ENCODE peak calls at places on chromosomes 3 and 15, in four cellular contexts. C is A549, M is HCT116, E is nephron progenitor cell. I is an unnamed sample.

GRCh38 chr15:60620707-60621106 is 141.8 kb upstream of the ICE2 start:
- DNase-seq in C (no peak), M (no peak), E (peak), I (no peak)

GRCh38 chr3:156449712-156450574 is 105.0 kb downstream of the SSR3 start:
- DNase-seq in C (peak), M (peak), E (peak), I (no peak)

GRCh38 chr3:58161435-58162398 is 49.1 kb downstream of the DNASE1L3 start:
- DNase-seq in C (peak), M (peak), E (no peak), I (no peak)

GRCh38 chr3:172312711-172313110 is 135.5 kb downstream of the GHSR start:
- DNase-seq in C (no peak), M (no peak), E (no peak), I (no peak)

GRCh38 chr3:15728766-15729165 is 69.0 kb downstream of the ANKRD28 start:
- DNase-seq in C (no peak), M (no peak), E (no peak), I (no peak)

GRCh38 chr15:57015897-57016296 is 97.5 kb downstream of the TCF12 start:
- DNase-seq in C (peak), M (no peak), E (no peak), I (no peak)

GRCh38 chr3:81726735-81727134 is 34.7 kb downstream of the GBE1 start:
- DNase-seq in C (no peak), M (no peak), E (no peak), I (no peak)

GRCh38 chr3:149512073-149512782 is 37.7 kb downstream of the TM4SF4 start:
- DNase-seq in C (peak), M (peak), E (peak), I (peak)

GRCh38 chr15:70199601-70200000 is 101.9 kb upstream of the TLE3 start:
- DNase-seq in C (no peak), M (no peak), E (no peak), I (no peak)

GRCh38 chr15:69484837-69485236 is 32.2 kb downstream of the RPLP1 start:
- DNase-seq in C (no peak), M (no peak), E (no peak), I (no peak)

GRCh38 chr3:13233487-13234154 is 160.4 kb upstream of the IQSEC1 start:
- DNase-seq in C (no peak), M (no peak), E (no peak), I (no peak)

GRCh38 chr3:47433796-47434195 is 41.9 kb downstream of the SCAP start:
- DNase-seq in C (no peak), M (no peak), E (no peak), I (no peak)

GRCh38 chr15:47945869-47946666 is 174.7 kb upstream of the SLC24A5 start:
- DNase-seq in C (no peak), M (no peak), E (no peak), I (no peak)

GRCh38 chr15:33699691-33700447 is 268.4 kb upstream of the CHRM5 start:
- DNase-seq in C (no peak), M (no peak), E (no peak), I (no peak)

GRCh38 chr15:68834356-68834755 is 13.7 kb upstream of the ANP32A start:
- DNase-seq in C (no peak), M (no peak), E (no peak), I (no peak)

GRCh38 chr3:139601191-139601961 is 61.8 kb upstream of the RBP1 start:
- DNase-seq in C (no peak), M (no peak), E (no peak), I (no peak)

GRCh38 chr3:51955893-51956770 is 951 bp downstream of the GPR62 start:
- DNase-seq in C (no peak), M (no peak), E (peak), I (peak)

GRCh38 chr15:45535486-45536042 is 13.0 kb upstream of the SLC30A4 start:
- DNase-seq in C (no peak), M (no peak), E (no peak), I (no peak)

GRCh38 chr3:53222183-53222901 is 33.5 kb downstream of the TKT start:
- DNase-seq in C (no peak), M (no peak), E (no peak), I (no peak)

GRCh38 chr15:63291507-63291906 is 14.1 kb downstream of the APH1B start:
- DNase-seq in C (no peak), M (no peak), E (no peak), I (no peak)

GRCh38 chr3:39467394-39468107 is at the start of gene MOBP:
- DNase-seq in C (no peak), M (no peak), E (no peak), I (no peak)

GRCh38 chr3:39469258-39469657 is 1.8 kb downstream of the MOBP start:
- DNase-seq in C (no peak), M (no peak), E (no peak), I (no peak)

GRCh38 chr3:39466988-39467387 is 492 bp upstream of the MOBP start:
- DNase-seq in C (no peak), M (no peak), E (no peak), I (no peak)

GRCh38 chr3:39469945-39470344 is 2.5 kb downstream of the MOBP start:
- DNase-seq in C (no peak), M (no peak), E (no peak), I (no peak)

DNA sequence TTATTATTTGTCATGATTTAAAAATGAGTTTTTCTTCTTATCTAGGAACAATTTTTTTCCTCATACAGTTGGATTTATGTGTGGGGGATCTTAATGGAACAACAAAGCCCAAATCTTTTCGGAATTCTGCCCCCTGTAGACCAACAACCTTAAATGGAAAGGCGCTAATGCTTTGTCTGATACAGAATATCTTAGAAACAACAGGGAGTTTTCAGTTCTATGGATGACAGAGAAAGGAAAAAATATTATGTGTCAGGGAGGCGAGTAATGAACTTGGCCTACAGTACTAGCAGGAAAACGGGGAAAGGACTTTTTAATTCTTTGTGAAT is 592 bp downstream of the MOBP start:
- DNase-seq in C (no peak), M (no peak), E (no peak), I (no peak)
- TF ChIP-seq CTCF in C (no peak), M (no peak), E (no peak), I (peak)

GRCh38 chr3:30303770-30304169 is 302.6 kb upstream of the TGFBR2 start:
- DNase-seq in C (no peak), M (no peak), E (no peak), I (no peak)
- TF ChIP-seq CTCF in C (no peak), M (no peak), E (no peak), I (no peak)

GRCh38 chr3:8501388-8502131 is at the start of gene LMCD1:
- DNase-seq in C (peak), M (peak), E (peak), I (peak)
- TF ChIP-seq CTCF in C (no peak), M (no peak), E (peak), I (no peak)

GRCh38 chr3:113495035-113495434 is 19.9 kb downstream of the SPICE1 start:
- DNase-seq in C (no peak), M (peak), E (peak), I (no peak)
- TF ChIP-seq CTCF in C (peak), M (peak), E (peak), I (peak)

I was measured in neural crest cell.